ENCODE peak calls at places on chromosomes 1 and 21, in ten cellular contexts. V is kidney tubule cell, J is GM20000, H is NCI-H82, U is heart left ventricle, B is A172, P is IMR-90, Q is neural crest cell, A is fibroblast of the conjunctiva, T is ovary. I is an unnamed sample.

GRCh38 chr1:153916297-153916696 is 6.5 kb downstream of the GATAD2B start:
- DNase-seq in V (no peak), J (no peak), H (no peak), U (no peak), B (no peak), P (no peak), Q (no peak), A (no peak), T (no peak), I (no peak)

GRCh38 chr1:211613108-211613947 is 34.4 kb upstream of the SLC30A1 start:
- DNase-seq in V (peak; percentile 77), J (no peak), H (no peak), U (peak; percentile 86), B (peak; percentile 90), P (peak; percentile 94), Q (no peak), A (peak; percentile 87), T (no peak), I (peak; percentile 45)

GRCh38 chr1:23083714-23084480 is 64.6 kb downstream of the KDM1A start:
- DNase-seq in V (no peak), J (no peak), H (no peak), U (peak; percentile 55), B (no peak), P (no peak), Q (no peak), A (no peak), T (no peak), I (no peak)

GRCh38 chr1:214229736-214230135 is 51.2 kb upstream of the SMYD2 start:
- DNase-seq in V (no peak), J (no peak), H (no peak), U (no peak), B (no peak), P (no peak), Q (no peak), A (no peak), T (no peak), I (no peak)

GRCh38 chr21:33492571-33492970 is 1.1 kb upstream of the DNAJC28 start:
- DNase-seq in V (no peak), J (no peak), H (no peak), U (no peak), B (no peak), P (peak; percentile 57), Q (no peak), A (peak; percentile 43), T (no peak), I (no peak)

GRCh38 chr1:229029644-229030235 is 241.2 kb upstream of the RAB4A start:
- DNase-seq in V (peak; percentile 18), J (no peak), H (peak; percentile 94), U (no peak), B (peak; percentile 33), P (no peak), Q (no peak), A (no peak), T (no peak), I (no peak)

GRCh38 chr1:157156058-157156541 is 17.9 kb upstream of the ETV3 start:
- DNase-seq in V (peak; percentile 66), J (peak; percentile 61), H (peak; percentile 85), U (peak; percentile 71), B (peak; percentile 61), P (peak; percentile 54), Q (peak; percentile 89), A (no peak), T (peak; percentile 83), I (peak; percentile 88)

GRCh38 chr1:57725318-57725717 is 301.5 kb upstream of the DAB1 start:
- DNase-seq in V (no peak), J (no peak), H (no peak), U (no peak), B (no peak), P (no peak), Q (no peak), A (no peak), T (no peak), I (no peak)

GRCh38 chr1:218468707-218469106 is 123.6 kb downstream of the TGFB2 start:
- DNase-seq in V (no peak), J (no peak), H (no peak), U (no peak), B (no peak), P (no peak), Q (no peak), A (no peak), T (no peak), I (no peak)

GRCh38 chr1:174158767-174159252 is 510 bp upstream of the RABGAP1L start:
- DNase-seq in V (no peak), J (peak; percentile 34), H (no peak), U (no peak), B (no peak), P (no peak), Q (no peak), A (no peak), T (no peak), I (no peak)

GRCh38 chr21:19557046-19557445 is 1153.5 kb upstream of the TMPRSS15 start:
- DNase-seq in V (no peak), J (no peak), H (peak; percentile 42), U (no peak), B (no peak), P (no peak), Q (no peak), A (no peak), T (no peak), I (no peak)

GRCh38 chr1:17828991-17829390 is 73.9 kb downstream of the ACTL8 start:
- DNase-seq in V (no peak), J (no peak), H (no peak), U (no peak), B (no peak), P (no peak), Q (no peak), A (no peak), T (no peak), I (no peak)

GRCh38 chr21:37503848-37504467 is 137.4 kb downstream of the DYRK1A start:
- DNase-seq in V (no peak), J (no peak), H (no peak), U (no peak), B (peak; percentile 73), P (peak; percentile 87), Q (no peak), A (peak; percentile 23), T (no peak), I (no peak)

GRCh38 chr1:92851729-92852128 is 19.9 kb downstream of the RPL5 start:
- DNase-seq in V (no peak), J (no peak), H (peak; percentile 32), U (no peak), B (no peak), P (no peak), Q (no peak), A (no peak), T (no peak), I (no peak)

GRCh38 chr1:7860130-7860529 is 7.3 kb upstream of the UTS2 start:
- DNase-seq in V (no peak), J (no peak), H (no peak), U (no peak), B (no peak), P (no peak), Q (no peak), A (no peak), T (no peak), I (no peak)

GRCh38 chr1:18881164-18881563 is 21.2 kb downstream of the ALDH4A1 start:
- DNase-seq in V (no peak), J (no peak), H (no peak), U (no peak), B (no peak), P (no peak), Q (no peak), A (no peak), T (no peak), I (no peak)

GRCh38 chr1:216894499-216894898 is 171.3 kb upstream of the ESRRG start:
- DNase-seq in V (no peak), J (no peak), H (no peak), U (no peak), B (no peak), P (no peak), Q (no peak), A (no peak), T (no peak), I (no peak)

GRCh38 chr1:81125672-81126071 is 675.1 kb upstream of the ADGRL2 start:
- DNase-seq in V (no peak), J (no peak), H (no peak), U (no peak), B (no peak), P (peak; percentile 90), Q (no peak), A (no peak), T (no peak), I (no peak)